ENCODE peak calls at places on chromosome 18, in seven cellular contexts. U is HCT116, K is lower leg skin, X is NB4, J is H1, Z is K562, F is sigmoid colon. P is an unnamed sample.

GRCh38 chr18:62702259-62702658 is 13.1 kb upstream of the PHLPP1 start:
- DNase-seq in K (no peak), J (no peak), F (no peak), X (peak; percentile 48), Z (no peak), U (no peak), P (no peak)

GRCh38 chr18:7822435-7823425 is 255.6 kb downstream of the PTPRM start:
- DNase-seq in U (no peak), K (no peak), X (no peak), Z (no peak), J (no peak), F (no peak), P (no peak)

GRCh38 chr18:9404565-9405060 is 70.0 kb downstream of the TWSG1 start:
- DNase-seq in U (no peak), K (no peak), F (no peak), J (no peak), X (no peak), Z (peak; percentile 91), P (no peak)

GRCh38 chr18:74040459-74041332 is 106.9 kb downstream of the FBXO15 start:
- DNase-seq in F (no peak), U (peak; percentile 4), Z (peak; percentile 64), K (no peak), J (peak; percentile 88), X (peak; percentile 61), P (no peak)

GRCh38 chr18:53266850-53267249 is 926.9 kb downstream of the DCC start:
- DNase-seq in Z (no peak), X (no peak), U (no peak), J (no peak), K (no peak), F (no peak), P (no peak)

GRCh38 chr18:24862225-24862893 is 401.9 kb downstream of the HRH4 start:
- DNase-seq in F (no peak), X (no peak), U (no peak), J (peak; percentile 55), Z (no peak), K (no peak), P (no peak)

GRCh38 chr18:21291106-21291505 is 49.1 kb downstream of the GREB1L start:
- DNase-seq in Z (no peak), K (no peak), X (no peak), U (no peak), J (no peak), F (no peak), P (no peak)

GRCh38 chr18:75353357-75353756 is 74.1 kb downstream of the SMIM21 start:
- DNase-seq in Z (no peak), U (no peak), X (no peak), F (no peak), J (no peak), K (no peak), P (no peak)

GRCh38 chr18:69659142-69659651 is 258.5 kb downstream of the DOK6 start:
- DNase-seq in U (no peak), X (no peak), J (no peak), F (no peak), Z (no peak), K (no peak), P (no peak)

GRCh38 chr18:58590827-58591226 is 38.1 kb downstream of the ALPK2 start:
- DNase-seq in J (no peak), F (no peak), Z (peak; percentile 30), X (no peak), K (no peak), U (no peak), P (no peak)

GRCh38 chr18:45441110-45441842 is 174.0 kb upstream of the SLC14A2 start:
- DNase-seq in Z (no peak), F (no peak), U (no peak), J (no peak), K (no peak), X (no peak), P (no peak)

GRCh38 chr18:63848159-63848558 is 39.3 kb upstream of the SERPINB2 start:
- DNase-seq in U (peak; percentile 66), J (no peak), X (peak; percentile 77), K (no peak), F (no peak), Z (peak; percentile 23), P (no peak)

GRCh38 chr18:23626451-23627279 is 36.0 kb downstream of the ANKRD29 start:
- DNase-seq in J (no peak), K (no peak), X (no peak), F (no peak), Z (no peak), U (no peak), P (no peak)

GRCh38 chr18:26549103-26549485 is 741 bp upstream of the KCTD1 start:
- DNase-seq in K (no peak), U (no peak), Z (no peak), J (peak; percentile 74), F (peak; percentile 69), X (peak; percentile 63), P (no peak)

GRCh38 chr18:4672152-4672551 is 217.0 kb upstream of the DLGAP1 start:
- DNase-seq in J (no peak), Z (no peak), F (no peak), X (no peak), U (no peak), K (no peak), P (no peak)

GRCh38 chr18:71995895-71996443 is 548.2 kb downstream of the CBLN2 start:
- DNase-seq in X (no peak), U (no peak), F (no peak), J (no peak), Z (no peak), K (no peak), P (no peak)

GRCh38 chr18:40355701-40356100 is 1599.3 kb upstream of the PIK3C3 start:
- DNase-seq in K (no peak), J (no peak), F (no peak), X (no peak), U (no peak), Z (no peak), P (no peak)

GRCh38 chr18:3284501-3284900 is 22.6 kb downstream of the MYL12B start:
- DNase-seq in J (no peak), Z (no peak), F (no peak), X (no peak), K (no peak), U (no peak), P (no peak)

GRCh38 chr18:3279201-3280185 is 17.6 kb downstream of the MYL12B start:
- DNase-seq in K (no peak), Z (peak; percentile 29), X (no peak), F (no peak), J (no peak), U (no peak), P (no peak)

GRCh38 chr18:3283253-3283863 is 21.4 kb downstream of the MYL12B start:
- DNase-seq in K (no peak), Z (no peak), U (no peak), X (no peak), J (no peak), F (no peak), P (no peak)

GRCh38 chr18:3283908-3284307 is 22.0 kb downstream of the MYL12B start:
- DNase-seq in X (no peak), Z (no peak), K (no peak), J (no peak), F (no peak), U (no peak), P (no peak)

DNA sequence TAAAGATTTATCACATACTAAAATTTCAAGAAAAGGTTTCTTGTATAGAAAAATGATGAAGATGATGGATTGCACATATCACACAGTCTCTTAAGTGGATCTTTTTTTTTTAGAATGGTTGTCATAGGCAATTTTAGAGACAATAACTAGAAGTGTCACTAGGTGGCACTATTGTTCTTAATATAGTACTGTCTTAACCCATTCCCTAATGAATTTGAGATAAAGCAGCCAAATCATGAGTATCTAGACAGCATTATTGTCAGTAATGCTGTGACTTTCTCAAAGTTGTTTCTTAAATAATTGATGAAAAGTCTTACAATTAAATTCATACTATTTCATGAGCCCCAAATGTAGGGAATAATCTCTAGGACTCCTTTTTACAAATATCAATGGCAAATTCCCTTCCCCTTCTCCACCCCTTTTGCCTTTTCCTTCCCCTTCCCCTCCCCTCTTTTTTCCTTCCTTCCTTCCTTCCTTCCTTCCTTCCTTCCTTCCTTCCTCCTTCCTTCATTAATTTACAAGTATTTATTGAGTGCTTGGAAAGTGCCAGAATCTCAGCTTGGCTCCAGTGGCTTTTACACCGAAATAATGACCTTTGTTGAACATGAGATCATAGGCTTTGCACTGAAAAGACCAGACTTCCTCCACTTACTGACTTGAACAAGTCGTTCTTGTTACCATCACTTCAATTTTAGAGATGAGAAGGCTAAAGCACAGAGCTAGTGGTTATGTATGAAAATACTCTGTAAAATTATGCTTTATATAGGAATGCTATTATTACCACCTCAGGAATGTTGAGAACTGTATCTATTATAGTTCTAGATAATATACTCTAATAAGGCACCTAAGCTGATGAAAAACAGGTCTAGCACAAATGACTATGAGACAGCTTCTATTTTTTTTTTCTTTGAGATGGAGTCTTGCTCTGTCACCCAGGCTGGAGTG is 19.8 kb downstream of the MYL12B start:
- DNase-seq in X (peak; percentile 73), J (no peak), U (peak; percentile 78), K (no peak), Z (peak; percentile 85), F (no peak), P (no peak)
- H3K4me3 ChIP-seq in X (no peak overlapping the region), J (no peak overlapping the region), U (no peak overlapping the region), K (no peak overlapping the region), Z (no peak overlapping the region), F (no peak overlapping the region), P (no peak overlapping the region)

DNA sequence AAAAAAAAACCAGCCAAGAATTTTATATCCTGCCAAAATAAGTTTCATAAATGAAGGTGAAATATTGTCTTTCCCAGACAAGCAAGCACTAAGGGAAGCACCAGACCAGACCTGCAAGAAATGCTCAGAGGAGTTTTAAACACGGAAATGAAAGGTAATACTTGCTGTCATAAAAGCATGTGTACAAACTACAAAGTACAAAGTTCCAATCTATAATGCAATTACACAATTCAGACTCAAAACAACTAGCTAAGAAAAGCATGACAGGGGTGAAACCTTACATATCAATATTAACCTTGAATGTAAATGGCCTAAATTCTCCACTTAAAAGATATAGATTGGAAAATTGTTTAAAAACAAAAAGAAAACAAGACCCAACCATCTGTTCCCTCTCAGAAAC is 45.0 kb upstream of the ASXL3 start:
- DNase-seq in K (no peak), F (no peak), J (no peak), X (no peak), U (no peak), Z (no peak), P (no peak)
- TF ChIP-seq POLR2A in K (no peak), F (no peak), J (no peak), X (no peak), U (no peak), Z (no peak), P (no peak)

GRCh38 chr18:12477606-12478005 is 69.9 kb downstream of the PRELID3A start:
- DNase-seq in Z (no peak), F (no peak), U (no peak), J (no peak), X (no peak), K (no peak), P (no peak)
- H3K4me3 ChIP-seq in Z (no peak overlapping the region), F (no peak overlapping the region), U (no peak overlapping the region), J (no peak overlapping the region), X (no peak overlapping the region), K (no peak overlapping the region), P (no peak overlapping the region)

DNA sequence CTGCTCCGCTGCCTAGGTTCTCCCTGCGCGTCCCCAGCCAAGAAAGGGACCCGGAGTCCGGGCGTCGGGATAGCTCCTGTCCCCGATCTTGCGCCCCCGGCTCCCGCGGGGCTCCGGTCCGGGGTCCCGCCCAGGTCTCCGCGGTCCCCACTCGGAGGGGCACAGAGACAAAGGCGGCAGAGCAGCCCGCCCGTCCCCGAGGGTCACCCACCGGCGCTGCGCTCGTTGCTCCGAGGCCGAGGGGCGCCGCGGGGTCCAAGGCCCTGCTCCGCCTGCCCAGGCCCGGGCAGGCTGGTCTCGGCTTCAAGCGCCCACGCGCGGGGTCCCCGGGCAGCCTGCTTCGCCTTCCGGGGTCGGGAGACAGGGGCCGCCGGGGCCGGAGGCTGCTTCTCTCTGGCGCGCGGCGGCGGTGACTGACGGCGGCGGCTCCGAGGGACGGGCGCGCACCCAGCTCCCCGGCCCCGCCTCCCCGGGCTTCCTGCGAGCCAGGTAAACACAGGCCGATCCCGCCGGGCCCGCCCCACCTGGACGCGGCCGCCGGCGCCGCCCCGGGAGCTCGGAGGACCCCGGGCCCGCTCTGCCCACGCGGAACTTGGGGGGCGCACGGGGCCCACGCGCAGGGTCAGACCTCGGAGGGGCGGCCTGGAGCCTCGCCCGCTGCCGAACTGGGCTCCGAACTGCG is at the start of gene MBP:
- DNase-seq in Z (no peak), F (peak; percentile 82), U (no peak), X (peak; percentile 71), K (peak; percentile 64), J (peak; percentile 91), P (peak; percentile 11)
- TF ChIP-seq POLR2A in Z (no peak), F (no peak), U (peak; percentile 66), X (no peak), K (no peak), J (no peak), P (peak; percentile 65)

P was measured in esophagus squamous epithelium.